ENCODE peak calls at places on chromosomes 6 and 20, in seven cellular contexts. S is MG63; J is epithelial cell of esophagus; M is heart right ventricle; H is brain microvascular endothelial cell; P is mucosa of descending colon; V is CD8-positive, alpha-beta memory T cell. A is an unnamed sample.

GRCh38 chr6:37485259-37485658 is 14.4 kb downstream of the CCDC167 start:
- DNase-seq in S (no peak), J (no peak), M (no peak), H (no peak), P (no peak), V (no peak), A (no peak)

GRCh38 chr6:33812669-33813068 is 8.9 kb upstream of the MLN start:
- DNase-seq in S (peak; percentile 40), J (peak; percentile 62), M (peak; percentile 52), H (peak; percentile 20), P (peak; percentile 66), V (peak; percentile 12), A (no peak)

GRCh38 chr20:25223179-25223661 is 24.7 kb upstream of the PYGB start:
- DNase-seq in S (peak; percentile 50), J (peak; percentile 91), M (no peak), H (peak; percentile 98), P (no peak), V (no peak), A (no peak)

GRCh38 chr6:89385156-89385667 is 26.9 kb downstream of the RRAGD start:
- DNase-seq in S (no peak), J (peak; percentile 91), M (no peak), H (no peak), P (no peak), V (no peak), A (no peak)

GRCh38 chr6:2551705-2552104 is 199.0 kb downstream of the MYLK4 start:
- DNase-seq in S (no peak), J (no peak), M (no peak), H (no peak), P (no peak), V (no peak), A (no peak)

GRCh38 chr20:50868509-50869495 is 62.4 kb downstream of the ADNP start:
- DNase-seq in S (no peak), J (peak; percentile 78), M (no peak), H (peak; percentile 5), P (no peak), V (no peak), A (no peak)

GRCh38 chr6:91653954-91654843 is 1067.3 kb upstream of the MAP3K7 start:
- DNase-seq in S (no peak), J (no peak), M (no peak), H (no peak), P (no peak), V (no peak), A (no peak)

GRCh38 chr6:36285187-36285612 is 15.3 kb downstream of the PNPLA1 start:
- DNase-seq in S (no peak), J (no peak), M (no peak), H (no peak), P (no peak), V (no peak), A (no peak)

GRCh38 chr20:33399924-33400323 is 1.4 kb downstream of the CDK5RAP1 start:
- DNase-seq in S (no peak), J (no peak), M (no peak), H (no peak), P (no peak), V (no peak), A (no peak)
- H3K4me3 ChIP-seq in S (peak overlapping the region; percentile 88), J (peak overlapping the region; percentile 99), M (no peak overlapping the region), H (no peak overlapping the region), P (no peak overlapping the region), V (peak overlapping the region; percentile 76), A (no peak overlapping the region)

DNA sequence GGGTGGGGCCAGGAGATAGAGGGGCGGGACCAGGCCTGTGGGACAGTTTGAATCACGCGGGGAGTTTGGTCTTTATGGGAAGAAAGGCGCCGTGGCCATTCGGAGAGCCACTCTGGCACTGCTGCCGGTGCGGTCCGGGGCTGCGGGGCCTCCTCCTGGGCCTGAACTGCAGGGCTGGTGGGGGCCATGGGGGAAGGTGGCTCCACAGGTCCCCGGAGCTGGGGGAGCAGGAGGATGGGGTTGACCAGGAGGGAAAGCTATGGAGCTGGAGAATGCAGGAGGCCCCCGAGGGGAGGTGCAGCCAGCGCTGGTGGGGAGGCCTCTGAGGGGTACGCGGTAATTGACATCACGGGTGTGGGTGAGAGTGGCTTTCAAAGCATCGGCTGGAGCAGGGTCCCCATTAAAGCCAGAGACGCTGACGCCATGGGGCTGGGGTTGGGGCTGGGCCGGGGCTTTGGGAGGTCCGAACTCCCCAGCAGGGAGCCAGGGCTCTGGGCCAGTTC is 1.8 kb upstream of the BHLHE23 start:
- DNase-seq in S (no peak), J (no peak), M (no peak), H (no peak), P (no peak), V (no peak), A (no peak)
- H3K4me3 ChIP-seq in S (no peak overlapping the region), J (no peak overlapping the region), M (no peak overlapping the region), H (no peak overlapping the region), P (no peak overlapping the region), V (no peak overlapping the region), A (no peak overlapping the region)

GRCh38 chr20:63293456-63293855 is 470 bp downstream of the COL20A1 start:
- DNase-seq in S (no peak), J (no peak), M (peak; percentile 13), H (no peak), P (no peak), V (no peak), A (peak; percentile 78)
- H3K4me3 ChIP-seq in S (no peak overlapping the region), J (no peak overlapping the region), M (no peak overlapping the region), H (no peak overlapping the region), P (no peak overlapping the region), V (no peak overlapping the region), A (no peak overlapping the region)

DNA sequence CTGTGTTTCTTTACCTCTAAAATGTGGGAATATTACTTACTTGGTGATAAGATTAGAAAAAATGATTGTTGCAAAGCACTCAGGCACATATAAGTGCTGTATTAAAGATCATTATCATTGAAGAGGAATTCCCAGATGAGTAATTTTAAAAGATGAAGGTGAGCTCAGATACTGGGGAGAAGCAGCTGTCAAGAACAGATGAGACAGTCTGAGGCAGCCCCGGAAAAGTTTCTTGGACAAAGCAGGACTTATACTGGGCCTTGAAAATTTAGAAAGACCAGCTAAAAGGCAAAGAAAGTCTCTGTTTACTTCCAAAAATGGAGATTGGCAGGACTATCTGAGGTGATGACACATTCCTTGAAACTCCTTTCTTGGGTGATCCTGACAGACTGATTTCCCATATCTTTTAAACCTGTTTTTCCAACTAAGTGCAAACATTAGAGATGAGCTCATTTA is 93.8 kb upstream of the MARCKS start:
- DNase-seq in S (no peak), J (peak; percentile 88), M (no peak), H (no peak), P (no peak), V (no peak), A (no peak)
- H3K4me3 ChIP-seq in S (no peak overlapping the region), J (no peak overlapping the region), M (no peak overlapping the region), H (no peak overlapping the region), P (no peak overlapping the region), V (no peak overlapping the region), A (no peak overlapping the region)

GRCh38 chr20:35329435-35330139 is 37.4 kb upstream of the FAM83C start:
- DNase-seq in S (peak; percentile 75), J (peak; percentile 66), M (no peak), H (no peak), P (peak; percentile 73), V (no peak), A (no peak)

GRCh38 chr20:35334511-35335101 is 42.4 kb upstream of the FAM83C start:
- DNase-seq in S (no peak), J (no peak), M (no peak), H (no peak), P (no peak), V (no peak), A (no peak)

GRCh38 chr20:35328689-35329088 is 36.5 kb upstream of the FAM83C start:
- DNase-seq in S (no peak), J (no peak), M (no peak), H (no peak), P (no peak), V (no peak), A (no peak)

GRCh38 chr20:35332540-35333200 is 40.4 kb upstream of the FAM83C start:
- DNase-seq in S (no peak), J (no peak), M (no peak), H (no peak), P (no peak), V (no peak), A (no peak)

DNA sequence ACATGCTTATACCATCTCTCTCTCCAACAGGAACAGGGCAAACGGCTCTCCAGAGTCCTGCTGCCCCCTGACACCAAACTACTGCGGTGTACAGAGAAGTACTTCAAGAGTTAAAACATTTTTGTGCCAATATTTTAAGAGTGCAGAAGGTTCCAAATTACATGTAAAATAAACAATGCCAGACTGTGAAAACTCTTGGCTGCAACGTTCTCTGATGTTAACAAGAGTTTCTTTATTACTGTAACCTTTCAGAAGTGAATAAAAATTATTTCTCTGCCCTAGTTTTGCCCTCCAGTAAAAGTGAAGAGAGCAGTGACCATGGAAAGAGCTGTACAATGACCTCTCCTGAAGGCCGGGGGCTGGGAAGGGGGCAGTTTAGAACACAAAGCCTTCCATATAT is 41.4 kb upstream of the FAM83C start:
- DNase-seq in S (no peak), J (no peak), M (no peak), H (no peak), P (no peak), V (no peak), A (no peak)
- H3K4me3 ChIP-seq in S (no peak overlapping the region), J (no peak overlapping the region), M (no peak overlapping the region), H (no peak overlapping the region), P (no peak overlapping the region), V (no peak overlapping the region), A (no peak overlapping the region)

GRCh38 chr6:28767691-28768090 is 156.1 kb downstream of the TRIM27 start:
- DNase-seq in S (no peak), J (no peak), M (no peak), H (no peak), P (no peak), V (no peak), A (no peak)

GRCh38 chr6:28764761-28765282 is 159.0 kb downstream of the TRIM27 start:
- DNase-seq in S (no peak), J (no peak), M (no peak), H (no peak), P (no peak), V (no peak), A (no peak)

GRCh38 chr6:28767133-28767532 is 156.7 kb downstream of the TRIM27 start:
- DNase-seq in S (no peak), J (no peak), M (no peak), H (no peak), P (no peak), V (no peak), A (no peak)

GRCh38 chr6:28765978-28766351 is 157.8 kb downstream of the TRIM27 start:
- DNase-seq in S (no peak), J (no peak), M (no peak), H (no peak), P (no peak), V (no peak), A (no peak)

GRCh38 chr6:28766426-28766825 is 157.4 kb downstream of the TRIM27 start:
- DNase-seq in S (no peak), J (no peak), M (no peak), H (no peak), P (no peak), V (no peak), A (no peak)
- H3K4me3 ChIP-seq in S (no peak overlapping the region), J (no peak overlapping the region), M (no peak overlapping the region), H (no peak overlapping the region), P (no peak overlapping the region), V (no peak overlapping the region), A (no peak overlapping the region)